ENCODE peak calls at places on chromosomes 16 and 17, in seven cellular contexts. S, C, X, R, Y, E and T are unnamed samples.

GRCh38 chr16:86436466-86437185 is 73.7 kb upstream of the FOXF1 start:
- DNase-seq in C (no peak), E (no peak), X (peak), R (no peak), Y (no peak), S (no peak), T (no peak)

GRCh38 chr16:30399435-30400186 is 4.4 kb downstream of the ZNF48 start:
- DNase-seq in E (no peak), X (peak), S (no peak), C (no peak), R (no peak), Y (no peak), T (no peak)

GRCh38 chr17:9239260-9239820 is 218.0 kb downstream of the NTN1 start:
- DNase-seq in R (no peak), E (no peak), S (no peak), X (no peak), Y (no peak), C (no peak), T (no peak)

GRCh38 chr16:27273670-27274522 is 5.3 kb upstream of the NSMCE1 start:
- DNase-seq in R (no peak), C (no peak), X (no peak), S (no peak), E (no peak), Y (no peak), T (peak)

GRCh38 chr17:3845754-3846738 is at the start of gene NCBP3:
- DNase-seq in E (peak), X (peak), R (peak), Y (peak), C (peak), S (peak), T (peak)

GRCh38 chr16:53099318-53100130 is 44.7 kb downstream of the CHD9 start:
- DNase-seq in Y (peak), E (peak), C (peak), S (peak), R (peak), X (peak), T (peak)

GRCh38 chr16:85389679-85390470 is 223.2 kb upstream of the GSE1 start:
- DNase-seq in R (no peak), X (no peak), E (peak), Y (no peak), S (no peak), C (no peak), T (no peak)

GRCh38 chr16:457732-458400 is 32.4 kb downstream of the RAB11FIP3 start:
- DNase-seq in E (peak), Y (no peak), C (no peak), X (no peak), S (no peak), R (no peak), T (no peak)

GRCh38 chr16:23132921-23133532 is 16.2 kb downstream of the USP31 start:
- DNase-seq in C (no peak), S (no peak), X (no peak), E (peak), R (no peak), Y (no peak), T (no peak)

GRCh38 chr17:80388175-80388574 is 26.8 kb upstream of the ENDOV start:
- DNase-seq in S (no peak), E (no peak), X (no peak), C (no peak), Y (no peak), R (no peak), T (no peak)

GRCh38 chr16:82671743-82672142 is 45.0 kb downstream of the CDH13 start:
- DNase-seq in Y (no peak), R (no peak), C (no peak), E (no peak), S (no peak), X (no peak), T (no peak)

GRCh38 chr17:48644159-48644558 is 18.0 kb upstream of the HOXB9 start:
- DNase-seq in R (no peak), C (no peak), Y (no peak), S (no peak), E (no peak), X (no peak), T (no peak)

GRCh38 chr16:89051521-89052166 is 42.0 kb upstream of the ACSF3 start:
- DNase-seq in R (no peak), X (no peak), E (no peak), S (no peak), Y (no peak), C (no peak), T (no peak)

GRCh38 chr16:1911467-1912214 is 6.6 kb downstream of the HS3ST6 start:
- DNase-seq in Y (no peak), E (no peak), X (no peak), S (no peak), R (no peak), C (no peak), T (no peak)

GRCh38 chr16:86653289-86654006 is 75.1 kb downstream of the FOXL1 start:
- DNase-seq in R (no peak), X (no peak), E (no peak), Y (no peak), C (no peak), S (no peak), T (no peak)

GRCh38 chr16:57689772-57690558 is 4.6 kb upstream of the DRC7 start:
- DNase-seq in Y (no peak), X (no peak), S (no peak), C (no peak), R (no peak), E (no peak), T (no peak)

GRCh38 chr16:10728035-10728462 is 15.6 kb upstream of the NUBP1 start:
- DNase-seq in Y (no peak), C (no peak), S (no peak), X (no peak), R (no peak), E (no peak), T (no peak)

GRCh38 chr17:64491034-64491860 is 5.6 kb downstream of the POLG2 start:
- DNase-seq in C (no peak), R (no peak), X (no peak), Y (no peak), S (no peak), E (no peak), T (no peak)

GRCh38 chr17:61250335-61250890 is 149.2 kb upstream of the TBX2 start:
- DNase-seq in C (no peak), Y (no peak), E (no peak), X (no peak), S (no peak), R (no peak), T (no peak)

GRCh38 chr16:28865722-28866453 is 2.2 kb downstream of the SH2B1 start:
- DNase-seq in S (no peak), Y (no peak), R (no peak), X (no peak), C (no peak), E (no peak), T (no peak)

GRCh38 chr17:70521821-70522256 is 352.5 kb downstream of the KCNJ2 start:
- DNase-seq in C (no peak), R (no peak), E (peak), Y (peak), S (no peak), X (no peak), T (peak)

GRCh38 chr17:51372345-51373004 is 112.1 kb downstream of the UTP18 start:
- DNase-seq in X (peak), S (no peak), E (peak), R (peak), C (peak), Y (no peak), T (no peak)

GRCh38 chr17:81054881-81055370 is 20.0 kb downstream of the BAIAP2 start:
- DNase-seq in X (no peak), E (no peak), C (no peak), S (no peak), R (no peak), Y (no peak), T (no peak)

GRCh38 chr17:42112552-42113176 is at the start of gene DHX58:
- DNase-seq in S (peak), X (peak), Y (peak), R (no peak), E (peak), C (peak), T (peak)

GRCh38 chr16:11715246-11715947 is 27.3 kb downstream of the TXNDC11 start:
- DNase-seq in C (no peak), Y (no peak), S (no peak), X (no peak), E (no peak), R (no peak), T (no peak)

GRCh38 chr17:8859029-8859803 is 8.3 kb downstream of the PIK3R6 start:
- DNase-seq in C (no peak), R (no peak), Y (no peak), X (no peak), E (no peak), S (no peak), T (no peak)

GRCh38 chr16:88977028-88977844 is at the start of gene CBFA2T3:
- DNase-seq in C (peak), Y (no peak), S (no peak), X (no peak), E (peak), R (no peak), T (no peak)

GRCh38 chr17:43545383-43545632 is 832 bp downstream of the ETV4 start:
- DNase-seq in Y (peak), E (no peak), R (no peak), C (no peak), S (no peak), X (no peak), T (no peak)

GRCh38 chr17:58337126-58337599 is 8.6 kb upstream of the TSPOAP1 start:
- DNase-seq in C (no peak), R (no peak), S (no peak), Y (no peak), X (no peak), E (no peak), T (no peak)

GRCh38 chr17:49861150-49861884 is 13.4 kb upstream of the TAC4 start:
- DNase-seq in X (peak), C (no peak), Y (peak), S (no peak), E (peak), R (peak), T (peak)

GRCh38 chr17:61880589-61881102 is 17.3 kb upstream of the BRIP1 start:
- DNase-seq in X (no peak), C (no peak), S (no peak), R (no peak), Y (no peak), E (no peak), T (no peak)

GRCh38 chr17:57609125-57609877 is 135.8 kb downstream of the CCDC182 start:
- DNase-seq in C (no peak), X (no peak), S (no peak), Y (no peak), E (no peak), R (no peak), T (no peak)

GRCh38 chr16:81601601-81602251 is 157.1 kb downstream of the CMIP start:
- DNase-seq in X (no peak), E (no peak), C (no peak), S (no peak), Y (peak), R (peak), T (no peak)

GRCh38 chr16:87847785-87848675 is 21.3 kb downstream of the SLC7A5 start:
- DNase-seq in Y (no peak), X (no peak), S (no peak), R (no peak), E (no peak), C (no peak), T (no peak)

GRCh38 chr16:50593410-50594139 is 45.4 kb downstream of the NKD1 start:
- DNase-seq in Y (no peak), C (no peak), S (no peak), R (no peak), E (peak), X (no peak), T (peak)

GRCh38 chr17:59778996-59779395 is 71.5 kb downstream of the VMP1 start:
- DNase-seq in C (no peak), Y (no peak), X (no peak), R (no peak), E (no peak), S (no peak), T (no peak)

GRCh38 chr17:31371511-31372097 is 19.9 kb upstream of the RAB11FIP4 start:
- DNase-seq in Y (no peak), C (peak), X (no peak), E (no peak), S (no peak), R (no peak), T (peak)

GRCh38 chr16:50568187-50568830 is 20.1 kb downstream of the NKD1 start:
- DNase-seq in E (no peak), Y (no peak), R (no peak), C (no peak), X (no peak), S (no peak), T (no peak)

GRCh38 chr17:79936661-79937434 is 97.6 kb upstream of the CBX4 start:
- DNase-seq in S (no peak), Y (no peak), C (no peak), R (no peak), X (no peak), E (no peak), T (no peak)

GRCh38 chr17:67245694-67246397 is 850 bp upstream of the HELZ start:
- DNase-seq in X (peak), E (no peak), Y (peak), R (no peak), S (peak), C (no peak), T (no peak)